ENCODE peak calls at places on chromosomes 16 and 17, in six cellular contexts. One of them, this sample, is unnamed.

GRCh38 chr17:28532063-28532960 is 20.1 kb downstream of the UNC119 start:
- DNase-seq in cardiac muscle cell: no peak
- DNase-seq in AG09309: no peak
- DNase-seq in epithelial cell of esophagus: no peak
- DNase-seq in uterus: no peak
- DNase-seq in pancreas: no peak
- DNase-seq in this sample: no peak

GRCh38 chr17:68470959-68471358 is 13.7 kb upstream of the WIPI1 start:
- DNase-seq in pancreas: no peak
- DNase-seq in AG09309: no peak
- DNase-seq in cardiac muscle cell: no peak
- DNase-seq in epithelial cell of esophagus: no peak
- DNase-seq in uterus: no peak
- DNase-seq in this sample: no peak

GRCh38 chr17:70181866-70182265 is 12.5 kb downstream of the KCNJ2 start:
- DNase-seq in cardiac muscle cell: no peak
- DNase-seq in AG09309: no peak
- DNase-seq in epithelial cell of esophagus: peak; percentile 53
- DNase-seq in uterus: no peak
- DNase-seq in pancreas: no peak
- DNase-seq in this sample: no peak

GRCh38 chr17:77579717-77580116 is 378.8 kb upstream of the TNRC6C start:
- DNase-seq in AG09309: no peak
- DNase-seq in cardiac muscle cell: no peak
- DNase-seq in epithelial cell of esophagus: peak; percentile 24
- DNase-seq in uterus: no peak
- DNase-seq in pancreas: no peak
- DNase-seq in this sample: no peak

GRCh38 chr16:47586121-47586520 is 125.0 kb downstream of the PHKB start:
- DNase-seq in uterus: no peak
- DNase-seq in AG09309: no peak
- DNase-seq in epithelial cell of esophagus: no peak
- DNase-seq in cardiac muscle cell: no peak
- DNase-seq in pancreas: no peak
- DNase-seq in this sample: no peak

GRCh38 chr17:49788443-49789277 is at the start of gene KAT7:
- DNase-seq in pancreas: peak; percentile 99
- DNase-seq in AG09309: peak; percentile 97
- DNase-seq in epithelial cell of esophagus: peak; percentile 100
- DNase-seq in cardiac muscle cell: peak; percentile 99
- DNase-seq in uterus: peak; percentile 99
- DNase-seq in this sample: peak; percentile 100

GRCh38 chr17:79721993-79722671 is 8.6 kb upstream of the ENPP7 start:
- DNase-seq in cardiac muscle cell: peak; percentile 51
- DNase-seq in epithelial cell of esophagus: no peak
- DNase-seq in uterus: no peak
- DNase-seq in AG09309: no peak
- DNase-seq in pancreas: no peak
- DNase-seq in this sample: no peak

GRCh38 chr17:64572682-64573154 is 65.9 kb downstream of the CEP95 start:
- DNase-seq in epithelial cell of esophagus: no peak
- DNase-seq in pancreas: no peak
- DNase-seq in cardiac muscle cell: no peak
- DNase-seq in AG09309: peak; percentile 42
- DNase-seq in uterus: no peak
- DNase-seq in this sample: no peak

GRCh38 chr16:67339453-67339852 is 12.8 kb downstream of the LRRC36 start:
- DNase-seq in pancreas: no peak
- DNase-seq in epithelial cell of esophagus: peak; percentile 28
- DNase-seq in AG09309: no peak
- DNase-seq in cardiac muscle cell: no peak
- DNase-seq in uterus: no peak
- DNase-seq in this sample: peak; percentile 26

GRCh38 chr17:1683489-1683888 is 1.2 kb downstream of the PRPF8 start:
- DNase-seq in epithelial cell of esophagus: no peak
- DNase-seq in uterus: no peak
- DNase-seq in AG09309: no peak
- DNase-seq in cardiac muscle cell: no peak
- DNase-seq in pancreas: no peak
- DNase-seq in this sample: no peak

GRCh38 chr17:9443811-9444210 is 131.8 kb downstream of the STX8 start:
- DNase-seq in cardiac muscle cell: no peak
- DNase-seq in epithelial cell of esophagus: peak; percentile 56
- DNase-seq in AG09309: no peak
- DNase-seq in uterus: no peak
- DNase-seq in pancreas: no peak
- DNase-seq in this sample: no peak

DNA sequence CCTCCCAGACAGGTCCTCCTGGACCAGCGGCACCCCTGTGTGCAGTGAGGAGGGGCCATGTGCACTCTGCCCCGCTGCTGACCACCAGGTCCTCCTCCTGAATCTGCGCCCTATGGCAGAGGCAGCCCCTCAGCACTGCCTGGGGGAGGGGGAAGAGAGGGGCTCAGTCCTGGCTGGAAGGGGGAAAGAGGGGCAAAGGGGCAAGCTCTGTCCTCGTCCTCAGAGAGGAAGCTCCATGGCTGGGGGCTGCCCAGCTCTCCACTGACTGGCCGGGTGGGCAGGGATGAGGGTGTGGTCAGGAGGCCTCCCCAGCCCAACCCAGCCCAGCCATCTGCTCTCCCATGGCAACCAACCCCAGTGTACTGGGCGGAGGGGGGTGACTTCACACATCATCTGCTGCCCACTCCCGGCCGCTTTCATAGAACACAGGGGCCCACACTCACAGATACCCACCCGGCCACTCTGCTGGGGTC is 5.5 kb upstream of the BCAR1 start:
- DNase-seq in AG09309: no peak
- DNase-seq in pancreas: no peak
- DNase-seq in cardiac muscle cell: no peak
- DNase-seq in uterus: peak; percentile 55
- DNase-seq in epithelial cell of esophagus: no peak
- DNase-seq in this sample: no peak
- TF ChIP-seq CTCF in AG09309: no peak
- TF ChIP-seq CTCF in pancreas: no peak
- TF ChIP-seq CTCF in cardiac muscle cell: no peak
- TF ChIP-seq CTCF in uterus: no peak
- TF ChIP-seq CTCF in epithelial cell of esophagus: no peak
- TF ChIP-seq CTCF in this sample: no peak

GRCh38 chr16:70430667-70431536 is 8.0 kb downstream of the ST3GAL2 start:
- DNase-seq in epithelial cell of esophagus: peak; percentile 30
- DNase-seq in pancreas: no peak
- DNase-seq in uterus: no peak
- DNase-seq in cardiac muscle cell: no peak
- DNase-seq in AG09309: no peak
- DNase-seq in this sample: peak; percentile 97
- H3K4me3 ChIP-seq in epithelial cell of esophagus: no peak overlapping the region
- H3K4me3 ChIP-seq in pancreas: no peak overlapping the region
- H3K4me3 ChIP-seq in uterus: no peak overlapping the region
- H3K4me3 ChIP-seq in cardiac muscle cell: no peak overlapping the region
- H3K4me3 ChIP-seq in AG09309: no peak overlapping the region
- H3K4me3 ChIP-seq in this sample: peak overlapping the region; percentile 25

DNA sequence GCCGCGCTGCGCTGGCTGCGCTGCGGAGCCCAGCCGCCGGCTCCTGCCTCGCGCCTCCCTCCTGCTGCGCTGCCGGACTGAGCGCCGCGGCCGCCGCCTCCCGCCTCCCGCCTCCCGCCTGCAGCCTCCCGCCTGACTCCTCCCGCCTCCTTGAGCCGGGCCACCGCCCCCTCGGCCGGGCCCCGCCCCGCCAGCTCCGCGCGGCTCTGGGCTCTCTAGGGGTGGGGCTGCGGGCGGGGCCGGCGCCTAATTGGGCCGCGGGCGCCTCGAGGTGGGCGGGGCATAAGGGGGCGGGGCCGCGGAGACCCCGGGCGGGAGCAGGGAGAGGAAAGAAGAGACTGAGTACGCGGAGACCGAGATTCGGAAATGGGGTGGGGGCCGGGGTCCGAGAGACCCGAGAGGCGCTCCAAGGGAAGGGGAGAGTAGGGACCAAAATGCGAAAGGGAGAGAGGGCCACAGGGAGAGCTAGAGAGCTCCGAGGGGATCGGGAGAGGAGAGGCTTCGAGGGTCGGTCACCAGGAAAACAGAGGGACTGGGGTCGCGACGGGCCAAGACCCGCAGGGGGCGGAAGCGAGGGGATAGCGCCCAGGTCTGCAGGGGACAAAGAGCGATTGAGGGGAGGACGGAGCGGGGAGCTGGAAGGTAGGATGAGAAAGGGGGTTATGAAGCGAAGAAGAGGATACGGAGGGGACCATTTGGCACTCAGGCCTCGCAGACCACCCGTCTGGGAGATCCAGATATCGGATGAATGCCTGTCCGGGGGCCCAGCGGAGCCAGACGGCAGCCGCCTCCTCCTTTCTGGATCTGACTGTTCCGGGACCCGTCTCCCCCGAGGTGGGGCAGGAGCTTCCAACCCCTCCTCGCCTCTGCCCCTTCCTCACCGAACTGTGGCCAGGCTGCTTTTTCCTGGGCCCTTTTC is at the start of gene C1QL1:
- DNase-seq in epithelial cell of esophagus: peak; percentile 92
- DNase-seq in cardiac muscle cell: peak; percentile 96
- DNase-seq in pancreas: peak; percentile 89
- DNase-seq in AG09309: no peak
- DNase-seq in uterus: peak; percentile 94
- DNase-seq in this sample: peak; percentile 93
- TF ChIP-seq CTCF in epithelial cell of esophagus: no peak
- TF ChIP-seq CTCF in cardiac muscle cell: peak; percentile 17
- TF ChIP-seq CTCF in pancreas: no peak
- TF ChIP-seq CTCF in AG09309: peak; percentile 16
- TF ChIP-seq CTCF in uterus: no peak
- TF ChIP-seq CTCF in this sample: no peak

GRCh38 chr16:15544405-15544804 is 98.5 kb downstream of the MARF1 start:
- DNase-seq in pancreas: no peak
- DNase-seq in AG09309: no peak
- DNase-seq in epithelial cell of esophagus: no peak
- DNase-seq in uterus: no peak
- DNase-seq in cardiac muscle cell: no peak
- DNase-seq in this sample: no peak

GRCh38 chr16:15542734-15543347 is 100.1 kb downstream of the MARF1 start:
- DNase-seq in AG09309: no peak
- DNase-seq in uterus: no peak
- DNase-seq in epithelial cell of esophagus: no peak
- DNase-seq in pancreas: no peak
- DNase-seq in cardiac muscle cell: no peak
- DNase-seq in this sample: no peak

GRCh38 chr16:15539197-15539596 is 103.8 kb downstream of the MARF1 start:
- DNase-seq in epithelial cell of esophagus: no peak
- DNase-seq in AG09309: no peak
- DNase-seq in pancreas: no peak
- DNase-seq in uterus: no peak
- DNase-seq in cardiac muscle cell: peak; percentile 41
- DNase-seq in this sample: peak; percentile 7

GRCh38 chr16:15545544-15545943 is 97.4 kb downstream of the MARF1 start:
- DNase-seq in AG09309: no peak
- DNase-seq in uterus: no peak
- DNase-seq in pancreas: no peak
- DNase-seq in epithelial cell of esophagus: no peak
- DNase-seq in cardiac muscle cell: no peak
- DNase-seq in this sample: no peak

GRCh38 chr16:15542261-15542660 is 100.7 kb downstream of the MARF1 start:
- DNase-seq in AG09309: no peak
- DNase-seq in uterus: no peak
- DNase-seq in pancreas: no peak
- DNase-seq in cardiac muscle cell: no peak
- DNase-seq in epithelial cell of esophagus: no peak
- DNase-seq in this sample: no peak
- H3K4me3 ChIP-seq in AG09309: no peak overlapping the region
- H3K4me3 ChIP-seq in uterus: no peak overlapping the region
- H3K4me3 ChIP-seq in pancreas: no peak overlapping the region
- H3K4me3 ChIP-seq in cardiac muscle cell: no peak overlapping the region
- H3K4me3 ChIP-seq in epithelial cell of esophagus: no peak overlapping the region
- H3K4me3 ChIP-seq in this sample: no peak overlapping the region

DNA sequence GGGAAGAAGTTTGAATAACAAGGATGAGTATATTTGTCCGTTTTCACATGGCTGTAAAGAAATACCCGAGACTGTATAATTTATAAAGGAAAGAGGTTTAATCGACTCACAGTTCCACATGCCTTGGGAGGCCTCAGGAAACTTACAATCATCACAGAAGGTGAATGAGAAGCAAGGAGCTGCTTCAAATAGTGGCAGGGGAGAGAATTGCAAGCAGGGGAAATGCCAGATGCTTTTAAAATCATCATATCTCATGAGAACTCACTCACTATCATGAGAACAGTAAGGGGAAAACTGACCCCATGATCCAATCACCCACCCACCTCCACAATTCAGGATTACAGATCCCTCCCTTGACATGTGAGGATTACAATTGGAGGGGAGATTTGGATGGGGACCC is 212.8 kb upstream of the CDH8 start:
- DNase-seq in uterus: no peak
- DNase-seq in cardiac muscle cell: no peak
- DNase-seq in pancreas: no peak
- DNase-seq in epithelial cell of esophagus: no peak
- DNase-seq in AG09309: no peak
- DNase-seq in this sample: no peak
- TF ChIP-seq CTCF in uterus: no peak
- TF ChIP-seq CTCF in cardiac muscle cell: no peak
- TF ChIP-seq CTCF in pancreas: no peak
- TF ChIP-seq CTCF in epithelial cell of esophagus: peak; percentile 24
- TF ChIP-seq CTCF in AG09309: no peak
- TF ChIP-seq CTCF in this sample: no peak

GRCh38 chr17:75412455-75413317 is 7.2 kb upstream of the GRB2 start:
- DNase-seq in AG09309: no peak
- DNase-seq in pancreas: peak; percentile 37
- DNase-seq in uterus: peak; percentile 65
- DNase-seq in epithelial cell of esophagus: peak; percentile 74
- DNase-seq in cardiac muscle cell: peak; percentile 76
- DNase-seq in this sample: peak; percentile 92
- H3K4me3 ChIP-seq in AG09309: no peak overlapping the region
- H3K4me3 ChIP-seq in pancreas: no peak overlapping the region
- H3K4me3 ChIP-seq in uterus: no peak overlapping the region
- H3K4me3 ChIP-seq in epithelial cell of esophagus: no peak overlapping the region
- H3K4me3 ChIP-seq in cardiac muscle cell: no peak overlapping the region
- H3K4me3 ChIP-seq in this sample: no peak overlapping the region

GRCh38 chr17:75828051-75828400 is 16.2 kb downstream of the UNC13D start:
- DNase-seq in epithelial cell of esophagus: no peak
- DNase-seq in pancreas: no peak
- DNase-seq in uterus: no peak
- DNase-seq in cardiac muscle cell: no peak
- DNase-seq in AG09309: no peak
- DNase-seq in this sample: no peak
- TF ChIP-seq CTCF in epithelial cell of esophagus: no peak
- TF ChIP-seq CTCF in pancreas: no peak
- TF ChIP-seq CTCF in uterus: no peak
- TF ChIP-seq CTCF in cardiac muscle cell: no peak
- TF ChIP-seq CTCF in AG09309: no peak
- TF ChIP-seq CTCF in this sample: no peak